ENCODE peak calls at places on chromosomes 16 and 17, in seven cellular contexts. One of them, this sample, is unnamed.

GRCh38 chr16:12516621-12517309 is 286.9 kb downstream of the CPPED1 start:
- DNase-seq in sigmoid colon: no peak
- DNase-seq in HepG2: no peak
- DNase-seq in K562: no peak
- DNase-seq in GM12878: no peak
- DNase-seq in tibial nerve: no peak
- DNase-seq in A549: no peak
- DNase-seq in this sample: no peak

GRCh38 chr17:75459590-75460267 is 3.3 kb downstream of the TMEM94 start:
- DNase-seq in tibial nerve: no peak
- DNase-seq in K562: no peak
- DNase-seq in sigmoid colon: no peak
- DNase-seq in GM12878: peak
- DNase-seq in A549: no peak
- DNase-seq in HepG2: peak
- DNase-seq in this sample: no peak

GRCh38 chr16:52861614-52862022 is 191.1 kb downstream of the CHD9NB start:
- DNase-seq in A549: peak
- DNase-seq in tibial nerve: no peak
- DNase-seq in GM12878: no peak
- DNase-seq in sigmoid colon: no peak
- DNase-seq in HepG2: peak
- DNase-seq in K562: no peak
- DNase-seq in this sample: no peak

GRCh38 chr17:74464730-74465377 is 1.6 kb upstream of the CD300A start:
- DNase-seq in A549: no peak
- DNase-seq in tibial nerve: no peak
- DNase-seq in K562: no peak
- DNase-seq in sigmoid colon: no peak
- DNase-seq in GM12878: no peak
- DNase-seq in HepG2: no peak
- DNase-seq in this sample: no peak

GRCh38 chr17:28053044-28053670 is 10.7 kb downstream of the NLK start:
- DNase-seq in HepG2: no peak
- DNase-seq in A549: no peak
- DNase-seq in sigmoid colon: no peak
- DNase-seq in tibial nerve: no peak
- DNase-seq in K562: no peak
- DNase-seq in GM12878: no peak
- DNase-seq in this sample: no peak

GRCh38 chr17:7885357-7886226 is 3.0 kb upstream of the CHD3 start:
- DNase-seq in GM12878: no peak
- DNase-seq in sigmoid colon: peak
- DNase-seq in A549: peak
- DNase-seq in K562: peak
- DNase-seq in tibial nerve: no peak
- DNase-seq in HepG2: no peak
- DNase-seq in this sample: peak

GRCh38 chr17:73856585-73856984 is 212.3 kb upstream of the SDK2 start:
- DNase-seq in HepG2: no peak
- DNase-seq in A549: no peak
- DNase-seq in GM12878: no peak
- DNase-seq in tibial nerve: no peak
- DNase-seq in sigmoid colon: no peak
- DNase-seq in K562: no peak
- DNase-seq in this sample: no peak

GRCh38 chr17:41657936-41658335 is 30.7 kb upstream of the EIF1 start:
- DNase-seq in K562: no peak
- DNase-seq in HepG2: no peak
- DNase-seq in A549: no peak
- DNase-seq in sigmoid colon: no peak
- DNase-seq in tibial nerve: no peak
- DNase-seq in GM12878: no peak
- DNase-seq in this sample: no peak

GRCh38 chr16:74216319-74216718 is 80.3 kb upstream of the PSMD7 start:
- DNase-seq in K562: no peak
- DNase-seq in tibial nerve: no peak
- DNase-seq in GM12878: no peak
- DNase-seq in A549: no peak
- DNase-seq in sigmoid colon: no peak
- DNase-seq in HepG2: no peak
- DNase-seq in this sample: no peak

GRCh38 chr17:64741924-64742670 is 80.0 kb upstream of the SMURF2 start:
- DNase-seq in HepG2: no peak
- DNase-seq in K562: no peak
- DNase-seq in A549: no peak
- DNase-seq in tibial nerve: peak
- DNase-seq in sigmoid colon: peak
- DNase-seq in GM12878: no peak
- DNase-seq in this sample: no peak

GRCh38 chr16:50603206-50604064 is 55.2 kb downstream of the NKD1 start:
- DNase-seq in tibial nerve: no peak
- DNase-seq in sigmoid colon: peak
- DNase-seq in HepG2: no peak
- DNase-seq in GM12878: no peak
- DNase-seq in A549: no peak
- DNase-seq in K562: no peak
- DNase-seq in this sample: peak

GRCh38 chr17:46028969-46029565 is 30.0 kb downstream of the STH start:
- DNase-seq in A549: no peak
- DNase-seq in sigmoid colon: no peak
- DNase-seq in GM12878: no peak
- DNase-seq in HepG2: no peak
- DNase-seq in K562: no peak
- DNase-seq in tibial nerve: no peak
- DNase-seq in this sample: no peak

GRCh38 chr17:61739002-61739401 is 124.3 kb downstream of the BRIP1 start:
- DNase-seq in GM12878: no peak
- DNase-seq in HepG2: no peak
- DNase-seq in A549: no peak
- DNase-seq in K562: no peak
- DNase-seq in sigmoid colon: no peak
- DNase-seq in tibial nerve: no peak
- DNase-seq in this sample: no peak

GRCh38 chr17:60910415-60910814 is 232.8 kb downstream of the BCAS3 start:
- DNase-seq in tibial nerve: no peak
- DNase-seq in GM12878: no peak
- DNase-seq in sigmoid colon: no peak
- DNase-seq in HepG2: no peak
- DNase-seq in A549: no peak
- DNase-seq in K562: no peak
- DNase-seq in this sample: no peak

GRCh38 chr17:8884336-8884990 is 17.0 kb upstream of the PIK3R6 start:
- DNase-seq in A549: no peak
- DNase-seq in K562: no peak
- DNase-seq in GM12878: no peak
- DNase-seq in sigmoid colon: no peak
- DNase-seq in tibial nerve: no peak
- DNase-seq in HepG2: no peak
- DNase-seq in this sample: no peak

GRCh38 chr17:40480501-40481003 is 20.9 kb downstream of the TNS4 start:
- DNase-seq in K562: no peak
- DNase-seq in A549: peak
- DNase-seq in sigmoid colon: no peak
- DNase-seq in GM12878: peak
- DNase-seq in tibial nerve: no peak
- DNase-seq in HepG2: peak
- DNase-seq in this sample: no peak

GRCh38 chr16:7137560-7138330 is 194.9 kb upstream of the RBFOX1 start:
- DNase-seq in K562: no peak
- DNase-seq in HepG2: peak
- DNase-seq in GM12878: no peak
- DNase-seq in sigmoid colon: no peak
- DNase-seq in A549: peak
- DNase-seq in tibial nerve: no peak
- DNase-seq in this sample: no peak

GRCh38 chr16:29684671-29685070 is 5.7 kb downstream of the QPRT start:
- DNase-seq in A549: no peak
- DNase-seq in sigmoid colon: no peak
- DNase-seq in K562: no peak
- DNase-seq in HepG2: no peak
- DNase-seq in GM12878: no peak
- DNase-seq in tibial nerve: no peak
- DNase-seq in this sample: no peak

GRCh38 chr16:3234543-3235541 is at the start of gene ZNF200:
- DNase-seq in HepG2: peak
- DNase-seq in GM12878: peak
- DNase-seq in K562: peak
- DNase-seq in sigmoid colon: peak
- DNase-seq in A549: peak
- DNase-seq in tibial nerve: peak
- DNase-seq in this sample: peak
- TF ChIP-seq EP300 in HepG2: no peak
- TF ChIP-seq EP300 in GM12878: peak
- TF ChIP-seq EP300 in K562: peak
- TF ChIP-seq EP300 in sigmoid colon: no peak
- TF ChIP-seq EP300 in A549: no peak
- TF ChIP-seq EP300 in tibial nerve: peak
- TF ChIP-seq EP300 in this sample: no peak

DNA sequence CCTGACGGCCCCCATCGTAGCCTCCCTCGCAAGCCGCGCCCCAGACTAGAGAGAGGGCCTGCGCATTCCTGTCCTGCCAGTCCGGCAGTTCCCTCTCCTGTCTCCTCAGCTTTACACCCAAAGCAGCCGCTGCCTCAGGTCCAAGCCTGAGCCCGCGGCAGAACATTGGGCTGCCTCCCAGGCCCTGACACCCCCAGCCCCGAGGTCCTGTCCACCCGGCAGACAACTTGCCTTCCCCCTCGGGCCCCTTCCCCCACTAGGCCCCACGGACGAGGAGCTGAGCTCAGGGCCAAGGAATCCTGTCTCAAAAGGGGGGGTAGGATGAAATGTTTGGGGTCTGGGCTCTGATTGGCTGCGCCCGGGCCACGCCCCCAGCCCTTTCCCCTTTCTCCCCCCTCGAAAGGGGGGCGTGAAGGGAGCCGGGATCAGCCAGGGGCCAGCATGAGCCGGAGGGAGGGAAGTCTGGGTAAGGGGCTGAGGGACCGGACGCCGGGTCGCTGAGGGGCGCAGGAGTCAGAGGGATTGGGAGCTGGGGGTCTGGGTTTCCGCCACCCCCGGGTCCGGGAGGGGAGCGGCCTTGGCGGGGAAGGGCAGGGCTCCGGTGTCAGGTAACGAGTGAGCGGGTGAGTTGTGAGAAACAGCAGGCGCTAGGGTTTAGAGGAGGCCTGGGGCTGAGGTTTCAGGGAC is at the start of gene CTF1:
- DNase-seq in tibial nerve: peak
- DNase-seq in sigmoid colon: peak
- DNase-seq in GM12878: no peak
- DNase-seq in HepG2: peak
- DNase-seq in K562: peak
- DNase-seq in A549: no peak
- DNase-seq in this sample: peak
- TF ChIP-seq POLR2A in tibial nerve: peak
- TF ChIP-seq POLR2A in sigmoid colon: peak
- TF ChIP-seq POLR2A in GM12878: no peak
- TF ChIP-seq POLR2A in HepG2: no peak
- TF ChIP-seq POLR2A in K562: no peak
- TF ChIP-seq POLR2A in A549: no peak
- TF ChIP-seq POLR2A in this sample: peak

DNA sequence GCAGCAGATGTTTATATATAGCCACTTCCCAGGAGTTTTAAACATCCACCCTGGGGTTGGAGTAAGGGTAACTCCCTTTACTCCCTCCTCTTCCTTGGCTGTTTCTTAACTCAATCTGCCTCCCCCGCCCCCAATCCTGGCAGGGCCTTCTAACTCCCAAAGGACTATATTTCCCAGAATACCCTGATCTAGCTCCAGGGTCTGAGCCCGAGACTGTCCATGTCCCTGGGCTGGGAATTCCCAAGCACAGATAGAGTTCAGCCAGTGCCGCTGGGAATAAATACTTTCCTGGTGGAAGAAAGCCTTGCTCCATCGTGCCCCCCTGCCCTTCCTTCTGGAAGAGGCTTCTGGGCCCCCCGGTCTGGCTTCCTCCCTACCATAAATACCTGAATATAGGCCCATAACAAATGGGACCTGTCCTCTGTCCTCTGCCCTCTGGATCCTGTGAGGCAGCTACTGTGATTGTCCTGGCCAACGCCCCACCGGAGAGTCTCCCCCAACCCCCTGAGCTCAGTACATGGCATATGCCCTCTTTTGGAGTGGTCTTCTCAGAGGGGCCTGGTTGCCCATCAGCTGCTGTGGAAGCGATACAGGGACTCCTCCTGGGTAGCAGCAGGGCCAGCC is 10.2 kb downstream of the BAHCC1 start:
- DNase-seq in A549: no peak
- DNase-seq in GM12878: no peak
- DNase-seq in tibial nerve: no peak
- DNase-seq in HepG2: no peak
- DNase-seq in sigmoid colon: peak
- DNase-seq in K562: no peak
- DNase-seq in this sample: peak
- TF ChIP-seq EP300 in A549: no peak
- TF ChIP-seq EP300 in GM12878: no peak
- TF ChIP-seq EP300 in tibial nerve: peak
- TF ChIP-seq EP300 in HepG2: no peak
- TF ChIP-seq EP300 in sigmoid colon: no peak
- TF ChIP-seq EP300 in K562: no peak
- TF ChIP-seq EP300 in this sample: peak

GRCh38 chr17:56960596-56961538 is at the start of gene COIL:
- DNase-seq in sigmoid colon: peak
- DNase-seq in K562: peak
- DNase-seq in tibial nerve: peak
- DNase-seq in A549: peak
- DNase-seq in HepG2: peak
- DNase-seq in GM12878: peak
- DNase-seq in this sample: peak
- TF ChIP-seq POLR2A in sigmoid colon: no peak
- TF ChIP-seq POLR2A in K562: peak
- TF ChIP-seq POLR2A in tibial nerve: no peak
- TF ChIP-seq POLR2A in A549: peak
- TF ChIP-seq POLR2A in HepG2: peak
- TF ChIP-seq POLR2A in GM12878: peak
- TF ChIP-seq POLR2A in this sample: peak

This sample was measured in ovary.